ENCODE peak calls at places on chromosomes 11 and 22, in nine cellular contexts. F, X, D, O, Q, G, I, R and K are unnamed samples.
A peak's percentile ranks its signal among the peaks of the same experiment; 100 is the strongest.

GRCh38 chr22:43909708-43910107 is 13.9 kb upstream of the PNPLA3 start:
- DNase-seq in F (no peak), X (no peak), D (no peak), O (no peak), Q (no peak), G (no peak), I (no peak), R (no peak), K (no peak)

GRCh38 chr11:11454671-11455223 is 101.7 kb upstream of the CSNK2A3 start:
- DNase-seq in F (no peak), X (no peak), D (no peak), O (no peak), Q (no peak), G (no peak), I (no peak), R (no peak), K (no peak)

GRCh38 chr11:110356769-110357671 is 60.6 kb upstream of the RDX start:
- DNase-seq in F (no peak), X (no peak), D (no peak), O (no peak), Q (peak; percentile 18), G (no peak), I (no peak), R (no peak), K (no peak)

GRCh38 chr11:112786196-112786595 is 175.0 kb upstream of the NCAM1 start:
- DNase-seq in F (no peak), X (no peak), D (no peak), O (no peak), Q (no peak), G (no peak), I (no peak), R (no peak), K (no peak)

GRCh38 chr22:46914481-46914880 is 152.0 kb downstream of the TBC1D22A start:
- DNase-seq in F (no peak), X (no peak), D (no peak), O (no peak), Q (no peak), G (no peak), I (peak; percentile 54), R (no peak), K (no peak)

GRCh38 chr11:1469911-1470680 is 16.5 kb downstream of the MOB2 start:
- DNase-seq in F (no peak), X (peak; percentile 72), D (no peak), O (no peak), Q (no peak), G (no peak), I (no peak), R (no peak), K (no peak)

GRCh38 chr11:123158609-123159008 is 36.4 kb downstream of the CLMP start:
- DNase-seq in F (no peak), X (no peak), D (no peak), O (no peak), Q (no peak), G (no peak), I (no peak), R (no peak), K (no peak)

GRCh38 chr22:50260801-50261614 is 475 bp downstream of the MAPK12 start:
- DNase-seq in F (no peak), X (no peak), D (no peak), O (peak; percentile 68), Q (peak; percentile 61), G (no peak), I (no peak), R (no peak), K (no peak)